ENCODE peak calls at places on chromosomes 4 and X, in five cellular contexts. A, U, Q, H and R are unnamed samples. For H3K4me1, the result is how much of the 10 kb centered on the place peaks cover.

GRCh38 chr4:15754323-15754722 is 23.8 kb upstream of the CD38 start:
- DNase-seq in A (no peak), U (no peak), Q (no peak), H (no peak), R (peak)

GRCh38 chr4:2862528-2862927 is 18.9 kb downstream of the ADD1 start:
- DNase-seq in A (no peak), U (no peak), Q (no peak), H (peak), R (no peak)

GRCh38 chr4:100849319-100849718 is 331.5 kb upstream of the EMCN start:
- DNase-seq in A (no peak), U (no peak), Q (no peak), H (no peak), R (no peak)

GRCh38 chr4:161280929-161281328 is 882.9 kb downstream of the FSTL5 start:
- DNase-seq in A (no peak), U (no peak), Q (no peak), H (no peak), R (no peak)

GRCh38 chrX:73812256-73812655 is 249.3 kb downstream of the CHIC1 start:
- DNase-seq in A (no peak), U (no peak), Q (no peak), H (no peak), R (no peak)

GRCh38 chr4:95085118-95085833 is 327.5 kb downstream of the BMPR1B start:
- DNase-seq in A (no peak), U (no peak), Q (no peak), H (no peak), R (no peak)

GRCh38 chrX:70979136-70979762 is 48.4 kb upstream of the SLC7A3 start:
- DNase-seq in A (no peak), U (peak), Q (no peak), H (peak), R (no peak)

GRCh38 chr4:25441519-25442117 is 64.6 kb downstream of the ANAPC4 start:
- DNase-seq in A (peak), U (peak), Q (peak), H (peak), R (no peak)

GRCh38 chr4:108512615-108513505 is 107.5 kb upstream of the RPL34 start:
- DNase-seq in A (peak), U (no peak), Q (no peak), H (peak), R (peak)

GRCh38 chr4:134174271-134174670 is 27.3 kb downstream of the PABPC4L start:
- DNase-seq in A (no peak), U (no peak), Q (no peak), H (no peak), R (no peak)

DNA sequence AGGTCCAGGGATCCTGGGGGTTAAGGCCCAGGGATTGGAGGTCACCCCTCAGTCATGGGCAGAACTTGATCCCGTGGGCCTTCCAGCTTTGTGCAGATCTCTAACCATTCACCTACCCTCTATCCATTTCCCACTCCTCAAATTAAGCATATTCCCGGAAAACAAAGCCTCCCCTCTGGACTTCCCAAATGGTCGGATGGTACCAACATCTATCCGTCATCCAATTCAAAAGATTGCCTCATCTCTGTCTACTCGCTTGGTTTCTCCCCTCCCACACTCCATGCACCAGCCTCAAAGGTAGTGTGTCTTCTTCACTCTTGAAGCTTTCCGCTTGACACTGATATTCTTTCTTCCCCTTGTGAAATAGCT is 473 bp upstream of the BCLAF3 start:
- DNase-seq in A (no peak), U (no peak), Q (no peak), H (no peak), R (no peak)
- H3K27ac ChIP-seq in A (no peak), U (no peak), Q (peak), H (peak), R (no peak)

GRCh38 chr4:76308548-76308947 is 2.0 kb downstream of the STBD1 start:
- DNase-seq in A (no peak), U (peak), Q (no peak), H (peak), R (no peak)
- H3K4me3 ChIP-seq in A (no peak), U (no peak), Q (no peak), H (no peak), R (no peak)

GRCh38 chrX:124211312-124211942 is 121.0 kb upstream of the TEX13D start:
- DNase-seq in A (no peak), U (no peak), Q (no peak), H (peak), R (no peak)
- H3K4me1 ChIP-seq in A (under half), U (under half), Q (under half), H (under half), R (under half)

GRCh38 chrX:129980043-129980442 is 2.4 kb upstream of the BCORL1 start:
- DNase-seq in A (peak), U (no peak), Q (peak), H (peak), R (peak)
- H3K27ac ChIP-seq in A (peak), U (no peak), Q (peak), H (no peak), R (no peak)